ENCODE peak calls at places on chromosomes 12 and 14, in five cellular contexts. D, Y, Q, O and H are unnamed samples.

GRCh38 chr14:103374121-103374520 is 11.1 kb upstream of the MARK3 start:
- DNase-seq in D (no peak), Y (no peak), Q (no peak), O (no peak), H (no peak)

GRCh38 chr12:48105321-48105866 is 485 bp downstream of the SENP1 start:
- DNase-seq in D (peak; percentile 40), Y (peak; percentile 5), Q (peak; percentile 49), O (no peak), H (peak; percentile 31)

GRCh38 chr14:103624860-103625259 is 4.2 kb upstream of the KLC1 start:
- DNase-seq in D (no peak), Y (peak; percentile 53), Q (no peak), O (no peak), H (no peak)

GRCh38 chr14:71344506-71344905 is 437.2 kb downstream of the PCNX1 start:
- DNase-seq in D (no peak), Y (no peak), Q (no peak), O (no peak), H (no peak)

GRCh38 chr12:106051853-106052531 is 86.8 kb downstream of the NUAK1 start:
- DNase-seq in D (no peak), Y (no peak), Q (no peak), O (no peak), H (no peak)

GRCh38 chr12:116969615-116970575 is 59.1 kb downstream of the FBXW8 start:
- DNase-seq in D (no peak), Y (peak; percentile 20), Q (no peak), O (no peak), H (no peak)

GRCh38 chr12:52235822-52236291 is 2.8 kb downstream of the KRT7 start:
- DNase-seq in D (no peak), Y (no peak), Q (no peak), O (no peak), H (no peak)

GRCh38 chr12:122088181-122088810 is 9.7 kb downstream of the MLXIP start:
- DNase-seq in D (no peak), Y (no peak), Q (no peak), O (no peak), H (no peak)

GRCh38 chr14:53874704-53875103 is 81.9 kb downstream of the BMP4 start:
- DNase-seq in D (no peak), Y (no peak), Q (no peak), O (no peak), H (no peak)

GRCh38 chr12:101697930-101698781 is 716 bp downstream of the CHPT1 start:
- DNase-seq in D (peak; percentile 5), Y (peak; percentile 31), Q (peak; percentile 11), O (peak; percentile 56), H (peak; percentile 2)

GRCh38 chr12:106976013-106976658 is 10.8 kb downstream of the MTERF2 start:
- DNase-seq in D (no peak), Y (peak; percentile 86), Q (no peak), O (no peak), H (no peak)